ENCODE peak calls at places on chromosomes 3 and 15, in nine cellular contexts. One of them, this sample, is unnamed.

GRCh38 chr3:83890039-83890762 is 1068.6 kb upstream of the CADM2 start:
- DNase-seq in iris pigment epithelial cell: peak
- DNase-seq in activated T-helper 1 cell treated with anti-CD3 and anti-CD28 coated beads, Interleukin-12 subunit alpha, Interleukin-12 subunit beta, Interleukin-2, Interleukin-4 antibody, amounts not matched to agents 30 ng/mL and 10 ng/mL and 1 ng/mL, durations not matched to agents 14 hours and 24 hours and 36 hours: no peak
- DNase-seq in DMS153: no peak
- DNase-seq in transverse colon: no peak
- DNase-seq in NCI-H146: no peak
- DNase-seq in fibroblast of the conjunctiva: peak
- DNase-seq in glomerular endothelial cell: no peak
- DNase-seq in NCI-H82: no peak
- DNase-seq in this sample: no peak

GRCh38 chr15:67161881-67162280 is 92.6 kb downstream of the AAGAB start:
- DNase-seq in fibroblast of the conjunctiva: no peak
- DNase-seq in DMS153: no peak
- DNase-seq in NCI-H146: no peak
- DNase-seq in activated T-helper 1 cell treated with anti-CD3 and anti-CD28 coated beads, Interleukin-12 subunit alpha, Interleukin-12 subunit beta, Interleukin-2, Interleukin-4 antibody, amounts not matched to agents 30 ng/mL and 10 ng/mL and 1 ng/mL, durations not matched to agents 14 hours and 24 hours and 36 hours: no peak
- DNase-seq in glomerular endothelial cell: no peak
- DNase-seq in iris pigment epithelial cell: no peak
- DNase-seq in NCI-H82: no peak
- DNase-seq in transverse colon: no peak
- DNase-seq in this sample: no peak

GRCh38 chr3:144770813-144771400 is 799.3 kb downstream of the DIPK2A start:
- DNase-seq in DMS153: no peak
- DNase-seq in iris pigment epithelial cell: peak
- DNase-seq in NCI-H146: peak
- DNase-seq in transverse colon: no peak
- DNase-seq in activated T-helper 1 cell treated with anti-CD3 and anti-CD28 coated beads, Interleukin-12 subunit alpha, Interleukin-12 subunit beta, Interleukin-2, Interleukin-4 antibody, amounts not matched to agents 30 ng/mL and 10 ng/mL and 1 ng/mL, durations not matched to agents 14 hours and 24 hours and 36 hours: no peak
- DNase-seq in NCI-H82: peak
- DNase-seq in fibroblast of the conjunctiva: peak
- DNase-seq in glomerular endothelial cell: peak
- DNase-seq in this sample: no peak

GRCh38 chr3:128112406-128112968 is 11.1 kb downstream of the RUVBL1 start:
- DNase-seq in NCI-H146: no peak
- DNase-seq in NCI-H82: no peak
- DNase-seq in DMS153: peak
- DNase-seq in activated T-helper 1 cell treated with anti-CD3 and anti-CD28 coated beads, Interleukin-12 subunit alpha, Interleukin-12 subunit beta, Interleukin-2, Interleukin-4 antibody, amounts not matched to agents 30 ng/mL and 10 ng/mL and 1 ng/mL, durations not matched to agents 14 hours and 24 hours and 36 hours: peak
- DNase-seq in transverse colon: no peak
- DNase-seq in glomerular endothelial cell: peak
- DNase-seq in iris pigment epithelial cell: peak
- DNase-seq in fibroblast of the conjunctiva: peak
- DNase-seq in this sample: no peak

GRCh38 chr3:28171962-28172361 is 69.5 kb upstream of the CMC1 start:
- DNase-seq in iris pigment epithelial cell: no peak
- DNase-seq in NCI-H82: no peak
- DNase-seq in activated T-helper 1 cell treated with anti-CD3 and anti-CD28 coated beads, Interleukin-12 subunit alpha, Interleukin-12 subunit beta, Interleukin-2, Interleukin-4 antibody, amounts not matched to agents 30 ng/mL and 10 ng/mL and 1 ng/mL, durations not matched to agents 14 hours and 24 hours and 36 hours: no peak
- DNase-seq in transverse colon: no peak
- DNase-seq in glomerular endothelial cell: no peak
- DNase-seq in DMS153: no peak
- DNase-seq in NCI-H146: no peak
- DNase-seq in fibroblast of the conjunctiva: no peak
- DNase-seq in this sample: no peak

GRCh38 chr3:61005591-61005990 is 245.7 kb downstream of the FHIT start:
- DNase-seq in glomerular endothelial cell: no peak
- DNase-seq in NCI-H146: no peak
- DNase-seq in NCI-H82: no peak
- DNase-seq in fibroblast of the conjunctiva: no peak
- DNase-seq in DMS153: no peak
- DNase-seq in iris pigment epithelial cell: no peak
- DNase-seq in transverse colon: no peak
- DNase-seq in activated T-helper 1 cell treated with anti-CD3 and anti-CD28 coated beads, Interleukin-12 subunit alpha, Interleukin-12 subunit beta, Interleukin-2, Interleukin-4 antibody, amounts not matched to agents 30 ng/mL and 10 ng/mL and 1 ng/mL, durations not matched to agents 14 hours and 24 hours and 36 hours: no peak
- DNase-seq in this sample: no peak

GRCh38 chr15:59632714-59633113 is 21.1 kb downstream of the GCNT3 start:
- DNase-seq in iris pigment epithelial cell: peak
- DNase-seq in DMS153: no peak
- DNase-seq in transverse colon: no peak
- DNase-seq in NCI-H82: peak
- DNase-seq in fibroblast of the conjunctiva: no peak
- DNase-seq in activated T-helper 1 cell treated with anti-CD3 and anti-CD28 coated beads, Interleukin-12 subunit alpha, Interleukin-12 subunit beta, Interleukin-2, Interleukin-4 antibody, amounts not matched to agents 30 ng/mL and 10 ng/mL and 1 ng/mL, durations not matched to agents 14 hours and 24 hours and 36 hours: no peak
- DNase-seq in glomerular endothelial cell: no peak
- DNase-seq in NCI-H146: no peak
- DNase-seq in this sample: no peak

GRCh38 chr3:128343287-128344045 is 123.2 kb downstream of the DNAJB8 start:
- DNase-seq in NCI-H82: peak
- DNase-seq in iris pigment epithelial cell: peak
- DNase-seq in activated T-helper 1 cell treated with anti-CD3 and anti-CD28 coated beads, Interleukin-12 subunit alpha, Interleukin-12 subunit beta, Interleukin-2, Interleukin-4 antibody, amounts not matched to agents 30 ng/mL and 10 ng/mL and 1 ng/mL, durations not matched to agents 14 hours and 24 hours and 36 hours: no peak
- DNase-seq in DMS153: peak
- DNase-seq in fibroblast of the conjunctiva: no peak
- DNase-seq in transverse colon: no peak
- DNase-seq in NCI-H146: peak
- DNase-seq in glomerular endothelial cell: peak
- DNase-seq in this sample: peak

GRCh38 chr3:100553618-100554372 is 55.6 kb upstream of the ADGRG7 start:
- DNase-seq in fibroblast of the conjunctiva: no peak
- DNase-seq in activated T-helper 1 cell treated with anti-CD3 and anti-CD28 coated beads, Interleukin-12 subunit alpha, Interleukin-12 subunit beta, Interleukin-2, Interleukin-4 antibody, amounts not matched to agents 30 ng/mL and 10 ng/mL and 1 ng/mL, durations not matched to agents 14 hours and 24 hours and 36 hours: no peak
- DNase-seq in NCI-H82: no peak
- DNase-seq in transverse colon: no peak
- DNase-seq in DMS153: no peak
- DNase-seq in NCI-H146: no peak
- DNase-seq in iris pigment epithelial cell: no peak
- DNase-seq in glomerular endothelial cell: no peak
- DNase-seq in this sample: no peak

GRCh38 chr15:98943609-98944111 is 63.9 kb downstream of the PGPEP1L start:
- DNase-seq in NCI-H146: no peak
- DNase-seq in activated T-helper 1 cell treated with anti-CD3 and anti-CD28 coated beads, Interleukin-12 subunit alpha, Interleukin-12 subunit beta, Interleukin-2, Interleukin-4 antibody, amounts not matched to agents 30 ng/mL and 10 ng/mL and 1 ng/mL, durations not matched to agents 14 hours and 24 hours and 36 hours: no peak
- DNase-seq in fibroblast of the conjunctiva: peak
- DNase-seq in NCI-H82: no peak
- DNase-seq in glomerular endothelial cell: no peak
- DNase-seq in iris pigment epithelial cell: peak
- DNase-seq in DMS153: no peak
- DNase-seq in transverse colon: peak
- DNase-seq in this sample: no peak

GRCh38 chr3:122076414-122077292 is 21.5 kb downstream of the CD86 start:
- DNase-seq in transverse colon: no peak
- DNase-seq in DMS153: no peak
- DNase-seq in NCI-H82: no peak
- DNase-seq in iris pigment epithelial cell: no peak
- DNase-seq in activated T-helper 1 cell treated with anti-CD3 and anti-CD28 coated beads, Interleukin-12 subunit alpha, Interleukin-12 subunit beta, Interleukin-2, Interleukin-4 antibody, amounts not matched to agents 30 ng/mL and 10 ng/mL and 1 ng/mL, durations not matched to agents 14 hours and 24 hours and 36 hours: no peak
- DNase-seq in glomerular endothelial cell: no peak
- DNase-seq in NCI-H146: no peak
- DNase-seq in fibroblast of the conjunctiva: no peak
- DNase-seq in this sample: no peak

GRCh38 chr15:68518046-68518445 is 60.7 kb upstream of the CORO2B start:
- DNase-seq in fibroblast of the conjunctiva: no peak
- DNase-seq in DMS153: no peak
- DNase-seq in activated T-helper 1 cell treated with anti-CD3 and anti-CD28 coated beads, Interleukin-12 subunit alpha, Interleukin-12 subunit beta, Interleukin-2, Interleukin-4 antibody, amounts not matched to agents 30 ng/mL and 10 ng/mL and 1 ng/mL, durations not matched to agents 14 hours and 24 hours and 36 hours: no peak
- DNase-seq in NCI-H146: no peak
- DNase-seq in NCI-H82: no peak
- DNase-seq in transverse colon: no peak
- DNase-seq in iris pigment epithelial cell: no peak
- DNase-seq in glomerular endothelial cell: no peak
- DNase-seq in this sample: no peak

GRCh38 chr3:149579838-149580542 is 77.8 kb downstream of the WWTR1 start:
- DNase-seq in NCI-H146: no peak
- DNase-seq in transverse colon: no peak
- DNase-seq in fibroblast of the conjunctiva: peak
- DNase-seq in iris pigment epithelial cell: peak
- DNase-seq in NCI-H82: no peak
- DNase-seq in activated T-helper 1 cell treated with anti-CD3 and anti-CD28 coated beads, Interleukin-12 subunit alpha, Interleukin-12 subunit beta, Interleukin-2, Interleukin-4 antibody, amounts not matched to agents 30 ng/mL and 10 ng/mL and 1 ng/mL, durations not matched to agents 14 hours and 24 hours and 36 hours: no peak
- DNase-seq in DMS153: no peak
- DNase-seq in glomerular endothelial cell: no peak
- DNase-seq in this sample: no peak

GRCh38 chr3:140942221-140943104 is 827 bp downstream of the SLC25A36 start:
- DNase-seq in transverse colon: peak
- DNase-seq in NCI-H82: peak
- DNase-seq in DMS153: no peak
- DNase-seq in iris pigment epithelial cell: peak
- DNase-seq in activated T-helper 1 cell treated with anti-CD3 and anti-CD28 coated beads, Interleukin-12 subunit alpha, Interleukin-12 subunit beta, Interleukin-2, Interleukin-4 antibody, amounts not matched to agents 30 ng/mL and 10 ng/mL and 1 ng/mL, durations not matched to agents 14 hours and 24 hours and 36 hours: peak
- DNase-seq in glomerular endothelial cell: no peak
- DNase-seq in NCI-H146: peak
- DNase-seq in fibroblast of the conjunctiva: peak
- DNase-seq in this sample: peak

GRCh38 chr3:185081516-185081915 is 71.3 kb downstream of the C3orf70 start:
- DNase-seq in DMS153: no peak
- DNase-seq in activated T-helper 1 cell treated with anti-CD3 and anti-CD28 coated beads, Interleukin-12 subunit alpha, Interleukin-12 subunit beta, Interleukin-2, Interleukin-4 antibody, amounts not matched to agents 30 ng/mL and 10 ng/mL and 1 ng/mL, durations not matched to agents 14 hours and 24 hours and 36 hours: no peak
- DNase-seq in transverse colon: no peak
- DNase-seq in glomerular endothelial cell: no peak
- DNase-seq in NCI-H146: no peak
- DNase-seq in NCI-H82: no peak
- DNase-seq in fibroblast of the conjunctiva: no peak
- DNase-seq in iris pigment epithelial cell: no peak
- DNase-seq in this sample: no peak

GRCh38 chr3:119145128-119145499 is 851 bp upstream of the TEX55 start:
- DNase-seq in activated T-helper 1 cell treated with anti-CD3 and anti-CD28 coated beads, Interleukin-12 subunit alpha, Interleukin-12 subunit beta, Interleukin-2, Interleukin-4 antibody, amounts not matched to agents 30 ng/mL and 10 ng/mL and 1 ng/mL, durations not matched to agents 14 hours and 24 hours and 36 hours: no peak
- DNase-seq in NCI-H82: no peak
- DNase-seq in DMS153: no peak
- DNase-seq in glomerular endothelial cell: no peak
- DNase-seq in iris pigment epithelial cell: no peak
- DNase-seq in transverse colon: no peak
- DNase-seq in NCI-H146: no peak
- DNase-seq in fibroblast of the conjunctiva: no peak
- DNase-seq in this sample: no peak